ENCODE peak calls at places on chromosomes 11 and 22, in six cellular contexts. One of them, this sample, is unnamed.
A peak's percentile ranks its signal among the peaks of the same experiment; 100 is the strongest.

GRCh38 chr11:72451836-72452376 is 17.6 kb upstream of the CLPB start:
- DNase-seq in A549: no peak
- DNase-seq in lung: no peak
- DNase-seq in neuronal stem cell: no peak
- DNase-seq in gastrocnemius medialis: no peak
- DNase-seq in adrenal gland: peak; percentile 50
- DNase-seq in this sample: no peak

GRCh38 chr11:35033011-35033410 is 106.0 kb upstream of the CD44 start:
- DNase-seq in A549: no peak
- DNase-seq in lung: peak; percentile 60
- DNase-seq in neuronal stem cell: no peak
- DNase-seq in gastrocnemius medialis: no peak
- DNase-seq in adrenal gland: no peak
- DNase-seq in this sample: no peak

GRCh38 chr11:118095493-118095892 is 8.7 kb upstream of the SMIM35 start:
- DNase-seq in A549: no peak
- DNase-seq in lung: no peak
- DNase-seq in neuronal stem cell: no peak
- DNase-seq in gastrocnemius medialis: no peak
- DNase-seq in adrenal gland: no peak
- DNase-seq in this sample: no peak

GRCh38 chr22:20431520-20432237 is 5.9 kb downstream of the SCARF2 start:
- DNase-seq in A549: no peak
- DNase-seq in lung: no peak
- DNase-seq in neuronal stem cell: no peak
- DNase-seq in gastrocnemius medialis: no peak
- DNase-seq in adrenal gland: no peak
- DNase-seq in this sample: peak; percentile 56

GRCh38 chr22:44090571-44090905 is 66.4 kb downstream of the PARVB start:
- DNase-seq in A549: no peak
- DNase-seq in lung: no peak
- DNase-seq in neuronal stem cell: no peak
- DNase-seq in gastrocnemius medialis: no peak
- DNase-seq in adrenal gland: no peak
- DNase-seq in this sample: no peak

GRCh38 chr11:66443602-66444001 is 5.0 kb upstream of the MRPL11 start:
- DNase-seq in A549: peak; percentile 59
- DNase-seq in lung: no peak
- DNase-seq in neuronal stem cell: no peak
- DNase-seq in gastrocnemius medialis: no peak
- DNase-seq in adrenal gland: peak; percentile 39
- DNase-seq in this sample: no peak

GRCh38 chr11:76314741-76315090 is 66.2 kb downstream of the THAP12 start:
- DNase-seq in A549: no peak
- DNase-seq in lung: no peak
- DNase-seq in neuronal stem cell: no peak
- DNase-seq in gastrocnemius medialis: no peak
- DNase-seq in adrenal gland: no peak
- DNase-seq in this sample: no peak

GRCh38 chr11:18243783-18244362 is 4.6 kb downstream of the SAA2 start:
- DNase-seq in A549: peak; percentile 80
- DNase-seq in lung: peak; percentile 58
- DNase-seq in neuronal stem cell: peak; percentile 42
- DNase-seq in gastrocnemius medialis: no peak
- DNase-seq in adrenal gland: peak; percentile 72
- DNase-seq in this sample: no peak

GRCh38 chr11:93849751-93850584 is 450 bp downstream of the VSTM5 start:
- DNase-seq in A549: peak; percentile 11
- DNase-seq in lung: no peak
- DNase-seq in neuronal stem cell: peak; percentile 5
- DNase-seq in gastrocnemius medialis: no peak
- DNase-seq in adrenal gland: peak; percentile 30
- DNase-seq in this sample: peak; percentile 62

GRCh38 chr11:134521001-134521400 is 109.0 kb upstream of the B3GAT1 start:
- DNase-seq in A549: no peak
- DNase-seq in lung: no peak
- DNase-seq in neuronal stem cell: no peak
- DNase-seq in gastrocnemius medialis: no peak
- DNase-seq in adrenal gland: no peak
- DNase-seq in this sample: no peak

GRCh38 chr11:8384199-8384821 is 120.6 kb upstream of the LMO1 start:
- DNase-seq in A549: peak; percentile 22
- DNase-seq in lung: peak; percentile 61
- DNase-seq in neuronal stem cell: no peak
- DNase-seq in gastrocnemius medialis: no peak
- DNase-seq in adrenal gland: peak; percentile 78
- DNase-seq in this sample: no peak

GRCh38 chr11:33893711-33894401 is 2.0 kb upstream of the LMO2 start:
- DNase-seq in A549: no peak
- DNase-seq in lung: no peak
- DNase-seq in neuronal stem cell: no peak
- DNase-seq in gastrocnemius medialis: no peak
- DNase-seq in adrenal gland: peak; percentile 34
- DNase-seq in this sample: no peak

GRCh38 chr11:58152776-58153175 is 27.4 kb upstream of the OR9I1 start:
- DNase-seq in A549: no peak
- DNase-seq in lung: no peak
- DNase-seq in neuronal stem cell: no peak
- DNase-seq in gastrocnemius medialis: no peak
- DNase-seq in adrenal gland: no peak
- DNase-seq in this sample: no peak

GRCh38 chr11:68048681-68049508 is 10.1 kb downstream of the TCIRG1 start:
- DNase-seq in A549: no peak
- DNase-seq in lung: no peak
- DNase-seq in neuronal stem cell: no peak
- DNase-seq in gastrocnemius medialis: no peak
- DNase-seq in adrenal gland: no peak
- DNase-seq in this sample: no peak

GRCh38 chr11:35141538-35141937 is 2.6 kb downstream of the CD44 start:
- DNase-seq in A549: no peak
- DNase-seq in lung: peak; percentile 71
- DNase-seq in neuronal stem cell: no peak
- DNase-seq in gastrocnemius medialis: peak; percentile 34
- DNase-seq in adrenal gland: peak; percentile 58
- DNase-seq in this sample: peak; percentile 50

GRCh38 chr22:24109649-24110048 is 71.6 kb upstream of the SUSD2 start:
- DNase-seq in A549: no peak
- DNase-seq in lung: no peak
- DNase-seq in neuronal stem cell: no peak
- DNase-seq in gastrocnemius medialis: no peak
- DNase-seq in adrenal gland: no peak
- DNase-seq in this sample: no peak

GRCh38 chr11:19404787-19405186 is 164.0 kb upstream of the E2F8 start:
- DNase-seq in A549: no peak
- DNase-seq in lung: no peak
- DNase-seq in neuronal stem cell: no peak
- DNase-seq in gastrocnemius medialis: no peak
- DNase-seq in adrenal gland: no peak
- DNase-seq in this sample: no peak

GRCh38 chr11:94325681-94326080 is 21.3 kb downstream of the IZUMO1R start:
- DNase-seq in A549: peak; percentile 50
- DNase-seq in lung: no peak
- DNase-seq in neuronal stem cell: peak; percentile 6
- DNase-seq in gastrocnemius medialis: no peak
- DNase-seq in adrenal gland: no peak
- DNase-seq in this sample: no peak

GRCh38 chr22:31639640-31640039 is 22.4 kb downstream of the PISD start:
- DNase-seq in A549: no peak
- DNase-seq in lung: no peak
- DNase-seq in neuronal stem cell: no peak
- DNase-seq in gastrocnemius medialis: no peak
- DNase-seq in adrenal gland: no peak
- DNase-seq in this sample: no peak

GRCh38 chr22:40680819-40681183 is 1.5 kb downstream of the MCHR1 start:
- DNase-seq in A549: no peak
- DNase-seq in lung: no peak
- DNase-seq in neuronal stem cell: no peak
- DNase-seq in gastrocnemius medialis: no peak
- DNase-seq in adrenal gland: no peak
- DNase-seq in this sample: no peak

GRCh38 chr11:65545853-65546216 is 12.3 kb downstream of the LTBP3 start:
- DNase-seq in A549: no peak
- DNase-seq in lung: no peak
- DNase-seq in neuronal stem cell: no peak
- DNase-seq in gastrocnemius medialis: no peak
- DNase-seq in adrenal gland: no peak
- DNase-seq in this sample: no peak

GRCh38 chr11:66906077-66906929 is 49.4 kb downstream of the LRFN4 start:
- DNase-seq in A549: peak; percentile 61
- DNase-seq in lung: no peak
- DNase-seq in neuronal stem cell: no peak
- DNase-seq in gastrocnemius medialis: no peak
- DNase-seq in adrenal gland: peak; percentile 50
- DNase-seq in this sample: no peak

GRCh38 chr11:119093951-119094815 is 7.5 kb downstream of the DPAGT1 start:
- DNase-seq in A549: no peak
- DNase-seq in lung: peak; percentile 36
- DNase-seq in neuronal stem cell: no peak
- DNase-seq in gastrocnemius medialis: no peak
- DNase-seq in adrenal gland: peak; percentile 56
- DNase-seq in this sample: peak; percentile 72

DNA sequence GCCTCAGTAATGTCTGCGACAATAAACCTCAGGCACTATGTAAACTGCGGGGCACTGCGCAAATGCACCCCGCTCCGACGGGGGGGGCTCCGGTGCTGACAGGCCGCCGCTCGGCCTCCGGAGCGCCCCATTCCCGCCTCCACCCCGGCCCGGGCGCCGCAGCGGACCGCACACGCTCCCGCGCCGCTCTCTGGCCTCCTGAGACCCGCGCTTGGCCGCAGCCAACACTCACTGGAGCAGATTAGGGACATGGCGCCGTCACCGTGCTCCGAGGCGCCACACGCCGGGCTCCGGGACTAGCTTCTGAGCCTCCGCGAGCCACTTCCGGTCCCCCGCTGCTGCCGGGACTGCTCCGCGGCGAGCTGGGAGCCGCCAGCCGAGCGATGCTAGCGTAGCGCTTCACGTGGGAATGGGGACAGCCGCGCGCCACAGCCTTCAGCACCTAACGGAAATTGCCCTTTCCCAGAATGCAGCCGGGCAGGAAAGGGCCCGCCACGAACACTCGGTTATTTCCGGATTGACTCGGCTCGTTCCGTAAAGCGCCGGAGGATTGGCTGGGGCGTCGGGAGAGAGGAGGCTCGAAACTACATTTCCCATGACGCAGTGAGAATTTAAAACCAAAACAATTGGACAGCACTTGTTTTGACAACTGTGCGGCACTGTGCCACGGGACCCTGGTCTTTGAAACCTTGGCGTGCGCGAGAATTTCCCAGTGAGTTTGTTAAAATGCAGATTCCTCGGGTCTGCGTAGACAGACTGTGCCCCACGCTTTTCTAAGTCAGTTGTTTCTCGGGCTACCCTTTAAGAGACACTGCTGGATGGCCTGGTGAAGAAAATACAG is at the start of gene PRPF19:
- DNase-seq in A549: peak; percentile 93
- DNase-seq in lung: peak; percentile 98
- DNase-seq in neuronal stem cell: peak; percentile 98
- DNase-seq in gastrocnemius medialis: peak; percentile 96
- DNase-seq in adrenal gland: peak; percentile 97
- DNase-seq in this sample: peak; percentile 87
- H3K27ac ChIP-seq in A549: peak within 1 kb of the TSS; percentile 90
- H3K27ac ChIP-seq in lung: peak within 1 kb of the TSS; percentile 96
- H3K27ac ChIP-seq in neuronal stem cell: peak within 1 kb of the TSS; percentile 89
- H3K27ac ChIP-seq in gastrocnemius medialis: peak within 1 kb of the TSS; percentile 99
- H3K27ac ChIP-seq in adrenal gland: peak within 1 kb of the TSS; percentile 86
- H3K27ac ChIP-seq in this sample: peak within 1 kb of the TSS; percentile 99

GRCh38 chr11:16741473-16741872 is 3.0 kb downstream of the C11orf58 start:
- DNase-seq in A549: peak; percentile 7
- DNase-seq in lung: no peak
- DNase-seq in neuronal stem cell: no peak
- DNase-seq in gastrocnemius medialis: no peak
- DNase-seq in adrenal gland: no peak
- DNase-seq in this sample: no peak
- H3K4me3 ChIP-seq in A549: no peak overlapping the region
- H3K4me3 ChIP-seq in lung: no peak overlapping the region
- H3K4me3 ChIP-seq in neuronal stem cell: no peak overlapping the region
- H3K4me3 ChIP-seq in gastrocnemius medialis: no peak overlapping the region
- H3K4me3 ChIP-seq in adrenal gland: no peak overlapping the region
- H3K4me3 ChIP-seq in this sample: no peak overlapping the region

GRCh38 chr22:39250131-39250530 is 5.3 kb upstream of the PDGFB start:
- DNase-seq in A549: no peak
- DNase-seq in lung: no peak
- DNase-seq in neuronal stem cell: no peak
- DNase-seq in gastrocnemius medialis: no peak
- DNase-seq in adrenal gland: no peak
- DNase-seq in this sample: no peak
- H3K27ac ChIP-seq in A549: peak overlapping the region; percentile 34
- H3K27ac ChIP-seq in lung: peak overlapping the region; percentile 29
- H3K27ac ChIP-seq in neuronal stem cell: no peak overlapping the region
- H3K27ac ChIP-seq in gastrocnemius medialis: no peak overlapping the region
- H3K27ac ChIP-seq in adrenal gland: no peak overlapping the region
- H3K27ac ChIP-seq in this sample: no peak overlapping the region

GRCh38 chr11:130670200-130670599 is 221.8 kb downstream of the ADAMTS15 start:
- DNase-seq in A549: no peak
- DNase-seq in lung: no peak
- DNase-seq in neuronal stem cell: no peak
- DNase-seq in gastrocnemius medialis: peak; percentile 32
- DNase-seq in adrenal gland: no peak
- DNase-seq in this sample: no peak

GRCh38 chr11:130668751-130669150 is 220.3 kb downstream of the ADAMTS15 start:
- DNase-seq in A549: no peak
- DNase-seq in lung: no peak
- DNase-seq in neuronal stem cell: no peak
- DNase-seq in gastrocnemius medialis: no peak
- DNase-seq in adrenal gland: no peak
- DNase-seq in this sample: no peak

GRCh38 chr11:130671801-130672700 is 223.6 kb downstream of the ADAMTS15 start:
- DNase-seq in A549: peak; percentile 13
- DNase-seq in lung: no peak
- DNase-seq in neuronal stem cell: peak; percentile 23
- DNase-seq in gastrocnemius medialis: peak; percentile 16
- DNase-seq in adrenal gland: peak; percentile 23
- DNase-seq in this sample: peak; percentile 47

GRCh38 chr11:130666781-130667251 is 218.4 kb downstream of the ADAMTS15 start:
- DNase-seq in A549: no peak
- DNase-seq in lung: no peak
- DNase-seq in neuronal stem cell: no peak
- DNase-seq in gastrocnemius medialis: no peak
- DNase-seq in adrenal gland: no peak
- DNase-seq in this sample: no peak
- H3K4me3 ChIP-seq in A549: no peak overlapping the region
- H3K4me3 ChIP-seq in lung: no peak overlapping the region
- H3K4me3 ChIP-seq in neuronal stem cell: no peak overlapping the region
- H3K4me3 ChIP-seq in gastrocnemius medialis: no peak overlapping the region
- H3K4me3 ChIP-seq in adrenal gland: no peak overlapping the region
- H3K4me3 ChIP-seq in this sample: no peak overlapping the region